ENCODE peak calls at places on chromosome X, in eight cellular contexts. Y, V, J, F, I, G, S and K are unnamed samples.

GRCh38 chrX:82973641-82974040 is 534.4 kb upstream of the POU3F4 start:
- DNase-seq in Y (no peak), V (no peak), J (no peak), F (peak; percentile 91), I (no peak), G (no peak), S (no peak), K (no peak)

GRCh38 chrX:105658136-105658535 is 164.2 kb upstream of the NRK start:
- DNase-seq in Y (no peak), V (peak; percentile 5), J (no peak), F (no peak), I (no peak), G (peak; percentile 59), S (peak; percentile 70), K (no peak)

GRCh38 chrX:17859609-17860178 is 1.4 kb downstream of the RAI2 start:
- DNase-seq in Y (no peak), V (no peak), J (no peak), F (no peak), I (peak; percentile 11), G (no peak), S (no peak), K (no peak)

GRCh38 chrX:57289089-57289488 is 2.6 kb downstream of the FAAH2 start:
- DNase-seq in Y (no peak), V (no peak), J (no peak), F (no peak), I (no peak), G (peak; percentile 1), S (no peak), K (no peak)

GRCh38 chrX:31715675-31716074 is 643.8 kb upstream of the FTHL17 start:
- DNase-seq in Y (no peak), V (no peak), J (no peak), F (no peak), I (no peak), G (no peak), S (no peak), K (no peak)

GRCh38 chrX:108270739-108271396 is 167.4 kb downstream of the COL4A6 start:
- DNase-seq in Y (no peak), V (no peak), J (no peak), F (no peak), I (no peak), G (peak; percentile 46), S (peak; percentile 59), K (no peak)

GRCh38 chrX:16883487-16883804 is 13.3 kb upstream of the RBBP7 start:
- DNase-seq in Y (no peak), V (no peak), J (no peak), F (no peak), I (no peak), G (no peak), S (no peak), K (no peak)

GRCh38 chrX:123217077-123217476 is 33.0 kb downstream of the GRIA3 start:
- DNase-seq in Y (peak; percentile 29), V (no peak), J (peak; percentile 42), F (no peak), I (no peak), G (no peak), S (no peak), K (no peak)

GRCh38 chrX:17597836-17598434 is 139.4 kb upstream of the SCML1 start:
- DNase-seq in Y (no peak), V (no peak), J (no peak), F (no peak), I (no peak), G (no peak), S (peak; percentile 77), K (no peak)

GRCh38 chrX:136214551-136214950 is 36.6 kb downstream of the MAP7D3 start:
- DNase-seq in Y (no peak), V (peak; percentile 82), J (no peak), F (no peak), I (no peak), G (no peak), S (peak; percentile 66), K (no peak)

GRCh38 chrX:49271341-49271740 is 1.7 kb downstream of the PPP1R3F start:
- DNase-seq in Y (no peak), V (peak; percentile 2), J (peak; percentile 25), F (no peak), I (no peak), G (no peak), S (no peak), K (no peak)

GRCh38 chrX:107775734-107776511 is at the start of gene TSC22D3:
- DNase-seq in Y (peak; percentile 52), V (peak; percentile 89), J (no peak), F (peak; percentile 57), I (peak; percentile 75), G (peak; percentile 74), S (peak; percentile 79), K (peak; percentile 86)

GRCh38 chrX:124239911-124240310 is 92.5 kb upstream of the TEX13D start:
- DNase-seq in Y (no peak), V (no peak), J (no peak), F (peak; percentile 82), I (no peak), G (no peak), S (no peak), K (no peak)

GRCh38 chrX:129593137-129593536 is 53.1 kb downstream of the OCRL start:
- DNase-seq in Y (peak; percentile 32), V (peak; percentile 35), J (no peak), F (peak; percentile 33), I (no peak), G (peak; percentile 18), S (peak; percentile 70), K (no peak)

GRCh38 chrX:4249401-4249800 is 536.0 kb upstream of the PRKX start:
- DNase-seq in Y (no peak), V (no peak), J (no peak), F (no peak), I (no peak), G (no peak), S (no peak), K (no peak)

DNA sequence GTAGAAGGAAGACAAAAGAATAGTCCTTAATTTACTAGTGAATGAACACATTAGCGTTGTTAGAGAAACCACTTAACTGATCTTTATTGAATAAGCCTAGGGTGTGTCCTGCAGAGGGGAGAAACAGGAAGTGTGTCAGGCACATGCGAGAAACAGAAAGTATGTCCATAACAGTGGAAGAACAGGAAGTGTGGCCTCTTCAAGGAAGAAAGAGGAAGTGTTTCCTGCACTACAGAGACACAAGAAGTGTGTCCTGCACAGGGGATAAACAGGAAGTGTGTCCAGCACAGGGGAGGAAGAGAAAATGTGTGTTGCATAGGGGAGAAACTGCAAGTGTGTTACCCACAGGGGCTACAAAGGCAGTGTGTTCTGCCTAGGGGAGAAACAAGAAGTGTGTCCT is 539.6 kb upstream of the PRKX start:
- DNase-seq in Y (no peak), V (no peak), J (no peak), F (peak; percentile 7), I (no peak), G (no peak), S (no peak), K (peak; percentile 86)
- H2AFZ ChIP-seq in Y (no peak overlapping the region), V (peak overlapping the region; percentile 66), J (no peak overlapping the region), F (peak overlapping the region; percentile 45), I (no peak overlapping the region), G (no peak overlapping the region), S (no peak overlapping the region), K (peak overlapping the region; percentile 96)

DNA sequence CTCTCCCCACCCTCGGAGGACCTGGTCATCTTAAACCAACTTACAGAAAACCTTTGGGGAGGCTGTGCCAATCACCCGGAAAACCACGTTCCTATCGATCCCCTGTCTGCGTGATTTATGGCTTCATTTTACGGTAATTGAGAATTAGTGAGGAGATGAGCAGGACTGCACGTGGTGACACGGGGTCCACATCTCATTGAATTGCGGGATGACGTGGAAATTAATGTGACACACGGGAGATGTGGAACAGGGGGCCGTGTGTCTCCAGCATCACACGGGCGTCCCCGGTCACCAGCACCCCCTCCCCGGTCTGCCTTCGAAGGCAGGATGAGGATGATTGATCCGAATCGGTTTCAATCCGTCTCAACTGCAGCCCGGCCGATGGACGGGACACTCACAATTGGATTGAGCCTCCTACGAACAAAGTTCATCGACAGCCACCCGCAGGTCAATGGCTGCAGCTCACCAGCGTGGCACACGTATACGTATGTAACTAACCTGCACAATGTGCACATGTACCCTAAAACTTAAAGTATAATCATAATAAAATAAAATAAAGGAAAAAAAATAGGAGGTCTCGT is 160.3 kb downstream of the SHOX start:
- DNase-seq in Y (no peak), V (no peak), J (no peak), F (no peak), I (peak; percentile 33), G (no peak), S (no peak), K (no peak)
- H2AFZ ChIP-seq in Y (no peak overlapping the region), V (no peak overlapping the region), J (no peak overlapping the region), F (no peak overlapping the region), I (peak overlapping the region; percentile 80), G (no peak overlapping the region), S (no peak overlapping the region), K (no peak overlapping the region)

DNA sequence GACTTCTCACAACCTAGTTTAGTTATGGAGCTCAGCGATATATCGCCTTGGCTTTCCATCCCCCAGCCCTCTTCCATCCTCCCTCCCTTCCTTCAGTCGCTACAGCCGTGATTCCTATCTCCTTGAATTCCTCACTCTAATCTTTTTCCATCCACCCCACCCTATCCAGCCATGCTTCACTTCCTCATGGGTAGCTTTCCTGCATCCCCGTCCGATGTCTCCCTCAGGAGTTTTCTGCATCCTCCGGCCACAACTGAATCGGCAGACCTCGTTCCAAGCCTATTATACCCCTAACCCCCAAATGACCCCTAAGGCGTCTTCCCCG is 445 bp downstream of the SNX12 start:
- DNase-seq in Y (no peak), V (no peak), J (peak; percentile 84), F (no peak), I (no peak), G (no peak), S (no peak), K (peak; percentile 39)
- H2AFZ ChIP-seq in Y (peak overlapping the region; percentile 97), V (peak overlapping the region; percentile 82), J (peak overlapping the region; percentile 72), F (peak overlapping the region; percentile 58), I (no peak overlapping the region), G (peak overlapping the region; percentile 91), S (peak overlapping the region; percentile 65), K (no peak overlapping the region)

GRCh38 chrX:140504371-140505324 is at the start of gene SOX3:
- DNase-seq in Y (no peak), V (no peak), J (no peak), F (no peak), I (peak; percentile 82), G (no peak), S (no peak), K (no peak)
- H2AFZ ChIP-seq in Y (no peak within 1 kb of the TSS), V (no peak within 1 kb of the TSS), J (no peak within 1 kb of the TSS), F (no peak within 1 kb of the TSS), I (peak within 1 kb of the TSS; percentile 76), G (no peak within 1 kb of the TSS), S (no peak within 1 kb of the TSS), K (no peak within 1 kb of the TSS)

DNA sequence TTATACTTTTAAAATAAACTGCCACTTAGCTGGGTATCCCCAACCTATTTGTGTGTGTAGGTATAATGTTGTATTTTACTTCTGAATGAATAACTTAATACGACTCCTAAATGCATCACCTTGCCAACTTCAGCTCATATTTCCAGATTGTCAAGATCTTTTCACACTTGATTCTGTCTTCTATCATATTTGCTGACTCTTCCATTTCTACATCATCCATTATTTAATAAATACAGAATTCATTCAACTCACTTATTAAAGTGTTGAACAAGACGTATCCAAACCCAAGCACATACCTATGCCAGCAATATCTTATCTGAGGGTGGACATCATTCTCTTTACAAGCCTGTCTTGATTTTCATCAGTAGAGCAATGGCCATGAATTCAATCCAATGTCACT is 91.2 kb upstream of the FAM47C start:
- DNase-seq in Y (no peak), V (no peak), J (no peak), F (no peak), I (no peak), G (no peak), S (no peak), K (no peak)
- H2AFZ ChIP-seq in Y (no peak overlapping the region), V (no peak overlapping the region), J (no peak overlapping the region), F (no peak overlapping the region), I (no peak overlapping the region), G (no peak overlapping the region), S (no peak overlapping the region), K (no peak overlapping the region)

GRCh38 chrX:71911731-71912050 is 1.0 kb downstream of the NHSL2 start:
- DNase-seq in Y (no peak), V (no peak), J (peak; percentile 78), F (no peak), I (peak; percentile 38), G (no peak), S (no peak), K (no peak)
- H2AFZ ChIP-seq in Y (no peak overlapping the region), V (no peak overlapping the region), J (no peak overlapping the region), F (peak overlapping the region; percentile 42), I (no peak overlapping the region), G (no peak overlapping the region), S (no peak overlapping the region), K (no peak overlapping the region)